ENCODE peak calls at places on chromosomes 16 and 17, in five cellular contexts. F is OCI-LY7, M is right lobe of liver, J is left ventricle myocardium inferior, Y is HL-60. Z is an unnamed sample.

GRCh38 chr17:7852262-7852670 is 2.6 kb upstream of the TMEM88 start:
- DNase-seq in J (no peak), M (peak), Y (no peak), F (no peak), Z (no peak)

GRCh38 chr16:70475054-70475871 is 20.9 kb downstream of the FCSK start:
- DNase-seq in F (no peak), M (no peak), Y (no peak), J (no peak), Z (no peak)

GRCh38 chr16:85586360-85587145 is 26.6 kb upstream of the GSE1 start:
- DNase-seq in F (no peak), J (peak), M (peak), Y (no peak), Z (no peak)

GRCh38 chr17:80599546-80600305 is 55.1 kb downstream of the RPTOR start:
- DNase-seq in M (no peak), J (no peak), F (no peak), Y (no peak), Z (no peak)

GRCh38 chr16:47467501-47467900 is 6.4 kb downstream of the PHKB start:
- DNase-seq in J (no peak), M (no peak), Y (no peak), F (no peak), Z (no peak)

GRCh38 chr17:42531455-42532354 is 4.3 kb upstream of the NAGLU start:
- DNase-seq in J (peak), M (peak), Y (no peak), F (peak), Z (no peak)

GRCh38 chr16:12084436-12084835 is 107.9 kb downstream of the SNX29 start:
- DNase-seq in F (no peak), J (no peak), Y (no peak), M (no peak), Z (no peak)

GRCh38 chr17:60524463-60525346 is 1.3 kb downstream of the APPBP2 start:
- DNase-seq in J (no peak), M (no peak), F (peak), Y (no peak), Z (no peak)

GRCh38 chr17:55295411-55296170 is 30.8 kb downstream of the HLF start:
- DNase-seq in M (peak), J (no peak), Y (peak), F (peak), Z (peak)

GRCh38 chr16:53826658-53827057 is 122.7 kb downstream of the FTO start:
- DNase-seq in M (no peak), J (no peak), Y (no peak), F (no peak), Z (no peak)

GRCh38 chr16:55830658-55831294 is 2.1 kb downstream of the CES1 start:
- DNase-seq in M (no peak), J (no peak), Y (no peak), F (no peak), Z (no peak)

GRCh38 chr16:46790599-46791270 is 40.2 kb downstream of the C16orf87 start:
- DNase-seq in F (no peak), J (no peak), M (no peak), Y (no peak), Z (no peak)

GRCh38 chr16:53937068-53937614 is 233.2 kb downstream of the FTO start:
- DNase-seq in Y (no peak), M (no peak), J (no peak), F (no peak), Z (no peak)

GRCh38 chr16:1794221-1794871 is 841 bp upstream of the IGFALS start:
- DNase-seq in M (peak), Y (no peak), F (no peak), J (no peak), Z (no peak)

GRCh38 chr17:1398900-1399299 is 1.1 kb downstream of the YWHAE start:
- DNase-seq in Y (no peak), M (no peak), J (no peak), F (peak), Z (no peak)

GRCh38 chr17:67133161-67133560 is 88.8 kb downstream of the CACNG1 start:
- DNase-seq in M (no peak), F (no peak), J (no peak), Y (no peak), Z (no peak)

GRCh38 chr17:14616508-14616907 is 315.6 kb downstream of the HS3ST3B1 start:
- DNase-seq in F (no peak), J (no peak), Y (no peak), M (no peak), Z (no peak)

GRCh38 chr16:53768167-53768566 is 64.2 kb downstream of the FTO start:
- DNase-seq in Y (no peak), F (no peak), M (no peak), J (no peak), Z (no peak)

GRCh38 chr17:36463916-36464764 is 22.3 kb upstream of the ZNHIT3 start:
- DNase-seq in F (no peak), J (peak), Y (peak), M (peak), Z (no peak)

GRCh38 chr16:6091021-6091420 is 993.4 kb upstream of the EEF2KMT start:
- DNase-seq in M (no peak), F (no peak), J (no peak), Y (no peak), Z (no peak)

GRCh38 chr16:69494993-69495392 is 70.6 kb downstream of the CYB5B start:
- DNase-seq in M (no peak), Y (no peak), F (peak), J (no peak), Z (no peak)

GRCh38 chr16:1413684-1414531 is 596 bp downstream of the UNKL start:
- DNase-seq in Y (peak), J (peak), F (peak), M (peak), Z (no peak)

GRCh38 chr16:86638642-86639041 is 60.3 kb downstream of the FOXL1 start:
- DNase-seq in J (no peak), Y (no peak), M (no peak), F (no peak), Z (no peak)

GRCh38 chr16:89658221-89658879 is 714 bp downstream of the SPATA33 start:
- DNase-seq in F (peak), M (no peak), J (no peak), Y (no peak), Z (no peak)

GRCh38 chr16:57736419-57737281 is 1.1 kb downstream of the KATNB1 start:
- DNase-seq in Y (peak), F (peak), M (no peak), J (peak), Z (no peak)

GRCh38 chr16:66300501-66300900 is 66.0 kb upstream of the CDH5 start:
- DNase-seq in F (no peak), M (no peak), Y (no peak), J (no peak), Z (no peak)

GRCh38 chr16:67653131-67654068 is 6.7 kb downstream of the ACD start:
- DNase-seq in M (no peak), Y (no peak), F (no peak), J (no peak), Z (no peak)

GRCh38 chr17:72943826-72944689 is 148.4 kb downstream of the SLC39A11 start:
- DNase-seq in Y (no peak), F (no peak), M (no peak), J (no peak), Z (no peak)

GRCh38 chr16:77794586-77794985 is 6.2 kb downstream of the VAT1L start:
- DNase-seq in M (no peak), J (no peak), Y (no peak), F (no peak), Z (no peak)

GRCh38 chr17:9240659-9241370 is 219.5 kb downstream of the NTN1 start:
- DNase-seq in J (peak), F (no peak), M (peak), Y (no peak), Z (peak)

GRCh38 chr16:54135361-54136275 is 151.0 kb downstream of the IRX3 start:
- DNase-seq in M (no peak), Y (no peak), F (no peak), J (no peak), Z (no peak)

GRCh38 chr17:63702223-63702577 is 2.3 kb upstream of the LIMD2 start:
- DNase-seq in Y (no peak), F (peak), M (no peak), J (no peak), Z (no peak)
- H3K4me3 ChIP-seq in Y (peak), F (peak), M (no peak), J (no peak), Z (peak)

DNA sequence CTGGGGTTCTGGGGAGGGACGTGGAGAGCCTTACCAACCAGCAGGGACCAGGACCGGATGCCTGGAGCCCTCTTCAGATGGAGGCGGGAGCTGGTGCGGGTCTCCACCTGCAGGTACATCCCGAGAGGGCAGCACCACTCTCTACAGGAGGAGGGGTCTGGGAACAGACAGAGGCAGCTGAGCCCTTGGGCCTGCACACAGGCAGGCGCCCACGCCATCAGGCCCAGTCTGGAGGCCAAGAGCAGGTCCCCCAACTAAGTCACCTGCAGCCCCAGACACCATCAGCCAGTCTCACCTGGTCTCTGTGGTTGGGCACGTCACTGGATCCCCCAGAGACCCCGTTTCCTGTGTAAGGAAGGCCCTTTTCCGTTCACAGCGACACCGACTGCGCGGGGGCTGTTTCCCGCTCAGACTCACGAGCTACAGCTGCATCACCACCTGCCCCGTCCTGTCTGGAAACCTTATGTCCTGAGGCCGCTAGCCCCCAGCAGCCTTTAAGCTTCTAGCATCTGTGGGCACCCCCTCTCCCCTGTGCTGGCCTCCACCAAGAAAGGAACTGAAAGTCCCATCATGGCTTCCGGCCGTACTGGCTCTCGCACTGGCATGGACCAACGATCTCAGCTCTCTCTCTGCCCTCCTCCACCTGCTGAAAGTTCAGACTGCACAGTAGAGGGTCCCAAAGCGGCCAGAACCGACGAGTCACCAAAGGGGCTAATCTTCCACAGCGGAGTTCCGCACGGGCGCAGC is 1.2 kb downstream of the CYBC1 start:
- DNase-seq in F (peak), J (no peak), M (peak), Y (no peak), Z (no peak)
- TF ChIP-seq CTCF in F (peak), J (no peak), M (no peak), Y (no peak), Z (no peak)

DNA sequence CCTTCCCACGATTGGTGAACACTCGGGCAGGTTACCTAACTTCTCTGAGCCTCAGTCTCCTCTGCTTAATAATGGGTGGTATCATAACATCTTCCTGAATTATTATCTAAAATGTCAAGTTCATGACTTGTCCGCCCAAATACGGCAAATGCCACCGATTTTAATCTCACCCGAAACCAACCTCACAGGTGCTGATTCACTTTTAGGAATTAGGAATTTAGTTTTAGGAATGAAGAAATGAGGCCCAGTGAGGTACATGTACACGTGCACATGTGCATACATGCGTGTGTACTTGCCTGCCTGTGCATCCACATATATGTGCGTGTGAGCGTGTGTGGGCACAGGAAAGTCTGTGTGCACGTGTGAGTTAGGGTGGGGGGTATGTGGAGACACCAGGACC is 219.5 kb downstream of the RBFOX3 start:
- DNase-seq in J (no peak), Y (no peak), M (no peak), F (no peak), Z (no peak)
- H3K4me3 ChIP-seq in J (no peak), Y (no peak), M (no peak), F (no peak), Z (no peak)

GRCh38 chr17:68328676-68329075 is 37.4 kb downstream of the ARSG start:
- DNase-seq in F (no peak), Y (no peak), J (no peak), M (no peak), Z (peak)

GRCh38 chr17:68326681-68327080 is 35.4 kb downstream of the ARSG start:
- DNase-seq in J (no peak), Y (no peak), M (no peak), F (no peak), Z (no peak)

GRCh38 chr17:68329331-68329730 is 38.0 kb downstream of the ARSG start:
- DNase-seq in M (no peak), F (no peak), Y (no peak), J (no peak), Z (no peak)

GRCh38 chr17:68325961-68326360 is 34.7 kb downstream of the ARSG start:
- DNase-seq in F (no peak), M (no peak), Y (no peak), J (no peak), Z (no peak)

GRCh38 chr17:68327823-68328557 is 36.7 kb downstream of the ARSG start:
- DNase-seq in F (no peak), M (no peak), J (no peak), Y (no peak), Z (no peak)
- TF ChIP-seq CTCF in F (peak), M (no peak), J (peak), Y (no peak), Z (no peak)

DNA sequence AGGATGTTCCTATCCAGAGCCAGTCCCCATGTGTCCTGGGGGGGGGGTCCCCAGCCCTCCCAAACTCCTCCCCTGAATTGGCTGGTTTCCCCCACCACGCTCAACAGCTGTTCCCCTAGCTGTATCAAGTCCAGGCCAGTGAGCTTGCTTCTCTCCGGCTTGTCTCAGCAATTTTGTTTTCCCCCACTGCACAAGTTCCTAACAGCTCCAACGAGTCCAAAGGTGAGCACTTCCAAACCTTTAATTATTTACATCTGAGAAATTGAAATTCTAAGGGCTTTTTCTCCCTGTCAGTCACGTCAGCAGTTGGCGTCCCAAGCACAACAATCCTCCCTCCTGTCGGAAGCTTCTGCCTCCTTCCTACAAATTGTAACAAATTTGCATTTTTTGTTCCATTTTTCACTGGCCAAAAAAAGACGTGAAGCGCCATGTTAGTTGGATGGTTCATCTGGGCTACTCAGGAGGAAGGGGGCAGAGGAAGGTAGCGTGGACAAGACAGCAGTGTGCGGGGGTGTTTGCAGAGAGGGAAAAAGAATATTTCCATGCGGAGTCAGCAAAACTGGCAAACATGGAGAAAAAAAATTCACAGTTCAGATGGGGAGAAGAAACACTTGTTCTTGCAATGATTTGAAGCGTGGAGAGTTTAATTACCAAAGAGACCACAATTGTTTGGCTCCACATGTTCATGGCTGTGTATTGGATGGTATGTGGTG is 139.0 kb upstream of the ERCC4 start:
- DNase-seq in Y (no peak), M (peak), F (no peak), J (no peak), Z (no peak)
- H3K4me3 ChIP-seq in Y (no peak), M (no peak), F (no peak), J (no peak), Z (no peak)

GRCh38 chr16:3175157-3176153 is 12.5 kb upstream of the OR1F1 start:
- DNase-seq in Y (no peak), F (no peak), M (no peak), J (no peak), Z (no peak)
- TF ChIP-seq CTCF in Y (no peak), F (no peak), M (no peak), J (no peak), Z (no peak)

DNA sequence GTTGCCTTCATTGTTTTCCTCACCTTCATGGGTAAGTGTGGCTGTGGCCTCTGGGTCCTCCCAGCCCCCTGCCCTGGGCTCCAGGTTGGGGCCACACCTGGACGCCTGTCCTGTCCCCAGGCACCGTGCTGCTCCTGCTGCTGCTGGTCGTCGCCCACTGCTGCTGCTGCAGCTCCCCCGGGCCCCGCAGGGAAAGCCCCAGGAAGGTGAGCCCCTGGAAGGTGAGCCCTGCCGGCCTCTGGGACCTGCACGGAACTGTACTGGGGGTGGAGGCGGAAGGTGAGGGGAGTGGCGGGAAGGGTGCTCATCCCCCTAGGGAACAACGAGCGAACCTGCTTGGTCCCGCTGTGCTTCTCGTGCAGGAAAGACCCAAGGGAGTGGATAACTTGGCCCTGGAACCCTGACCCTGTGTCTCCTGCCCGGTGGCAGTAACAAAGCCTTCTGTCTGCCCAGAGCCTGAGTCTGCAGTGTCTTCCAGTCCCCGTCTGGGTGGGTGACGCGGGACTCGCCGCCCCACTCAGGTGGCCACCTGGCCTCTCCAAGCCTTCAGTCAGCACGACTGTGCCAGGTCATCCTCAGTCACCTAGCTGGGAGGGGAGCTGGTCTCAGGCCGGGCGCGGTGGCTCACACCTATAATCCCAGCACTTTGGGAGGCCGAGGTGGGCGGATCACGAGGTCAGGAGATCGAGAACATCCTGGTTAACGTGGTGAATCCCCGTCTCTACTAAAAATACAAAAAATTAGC is 831 bp downstream of the SMIM22 start:
- DNase-seq in Y (no peak), F (no peak), M (no peak), J (no peak), Z (no peak)
- H3K4me3 ChIP-seq in Y (no peak), F (no peak), M (no peak), J (no peak), Z (peak)

GRCh38 chr16:30658731-30659506 is 688 bp downstream of the FBRS start:
- DNase-seq in J (peak), F (peak), Y (peak), M (peak), Z (no peak)
- TF ChIP-seq CTCF in J (peak), F (peak), Y (no peak), M (no peak), Z (no peak)

GRCh38 chr17:38969281-38969680 is 2.1 kb upstream of the FBXO47 start:
- DNase-seq in Y (no peak), J (no peak), F (no peak), M (peak), Z (no peak)

GRCh38 chr17:38970128-38970527 is 2.9 kb upstream of the FBXO47 start:
- DNase-seq in M (no peak), J (no peak), Y (no peak), F (no peak), Z (no peak)

GRCh38 chr17:38970804-38971203 is 3.6 kb upstream of the FBXO47 start:
- DNase-seq in M (no peak), F (no peak), Y (no peak), J (no peak), Z (no peak)

GRCh38 chr17:38967290-38967738 is at the start of gene FBXO47:
- DNase-seq in M (peak), F (peak), Y (no peak), J (peak), Z (peak)
- H3K4me3 ChIP-seq in M (peak), F (peak), Y (no peak), J (peak), Z (peak)

Z was measured in breast epithelium.